ENCODE peak calls at places on chromosomes 1 and 21, in ten cellular contexts. U, T, X, D, K, B, E, Z, Q and H are unnamed samples.

GRCh38 chr1:67496329-67496728 is 66.1 kb upstream of the SERBP1 start:
- DNase-seq in Z (no peak), X (no peak), U (peak), B (no peak), D (no peak), Q (no peak), E (no peak), T (no peak), K (no peak), H (no peak)

GRCh38 chr1:186102559-186103148 is 272.4 kb downstream of the TPR start:
- DNase-seq in X (no peak), Q (no peak), Z (no peak), T (peak), K (no peak), E (peak), D (no peak), B (peak), U (peak), H (no peak)

GRCh38 chr1:33097137-33097611 is 16.2 kb downstream of the AZIN2 start:
- DNase-seq in Q (no peak), X (no peak), K (no peak), E (peak), Z (no peak), U (peak), D (no peak), B (no peak), T (no peak), H (no peak)

GRCh38 chr1:193216920-193217319 is 30.5 kb upstream of the B3GALT2 start:
- DNase-seq in Z (no peak), T (peak), Q (peak), E (no peak), U (no peak), X (no peak), B (no peak), D (no peak), K (no peak), H (no peak)

GRCh38 chr21:32364387-32364786 is 28.4 kb downstream of the URB1 start:
- DNase-seq in T (peak), U (no peak), Z (peak), K (no peak), D (no peak), B (no peak), X (no peak), E (no peak), Q (no peak), H (no peak)

GRCh38 chr1:8880068-8880676 is 1.7 kb upstream of the ENO1 start:
- DNase-seq in E (peak), D (no peak), B (peak), Z (peak), K (no peak), Q (peak), T (peak), U (peak), X (no peak), H (no peak)

GRCh38 chr1:84830136-84830535 is 62.9 kb downstream of the LPAR3 start:
- DNase-seq in X (no peak), U (no peak), D (no peak), T (no peak), K (no peak), E (no peak), B (no peak), Q (no peak), Z (no peak), H (no peak)

GRCh38 chr1:96966536-96967138 is 245.1 kb downstream of the PTBP2 start:
- DNase-seq in T (peak), B (no peak), Q (peak), E (peak), D (peak), X (peak), K (peak), Z (peak), U (peak), H (no peak)

GRCh38 chr1:72202761-72203160 is 79.6 kb downstream of the NEGR1 start:
- DNase-seq in E (peak), U (no peak), X (no peak), K (no peak), Z (no peak), T (no peak), B (no peak), D (no peak), Q (no peak), H (no peak)

GRCh38 chr1:232634086-232634485 is 4.2 kb upstream of the SIPA1L2 start:
- DNase-seq in D (peak), T (peak), K (no peak), E (no peak), Q (peak), U (peak), Z (peak), X (no peak), B (no peak), H (no peak)

GRCh38 chr21:34594566-34595234 is 20.2 kb downstream of the RCAN1 start:
- DNase-seq in U (no peak), D (no peak), T (no peak), B (no peak), K (no peak), Q (no peak), E (no peak), X (no peak), Z (no peak), H (no peak)

GRCh38 chr1:45116340-45116739 is 90.1 kb downstream of the ZSWIM5 start:
- DNase-seq in E (no peak), B (no peak), D (no peak), U (no peak), X (no peak), Q (no peak), T (no peak), K (no peak), Z (no peak), H (no peak)

GRCh38 chr1:162930532-162931438 is 69.8 kb upstream of the CCDC190 start:
- DNase-seq in Z (no peak), E (no peak), T (no peak), Q (no peak), U (no peak), X (no peak), K (no peak), D (no peak), B (peak), H (no peak)

GRCh38 chr1:26627959-26628358 is 67.9 kb upstream of the ARID1A start:
- DNase-seq in X (no peak), T (no peak), Z (no peak), E (no peak), K (no peak), B (no peak), Q (no peak), U (no peak), D (no peak), H (no peak)

GRCh38 chr1:234502785-234503184 is 23.8 kb upstream of the TARBP1 start:
- DNase-seq in T (no peak), Z (no peak), Q (no peak), U (no peak), E (no peak), K (no peak), B (no peak), D (no peak), X (no peak), H (no peak)

GRCh38 chr1:116465845-116466685 is 93.0 kb downstream of the ATP1A1 start:
- DNase-seq in E (no peak), B (no peak), U (no peak), Z (no peak), X (no peak), T (no peak), Q (no peak), K (no peak), D (no peak), H (no peak)

GRCh38 chr1:156625436-156626078 is 6.3 kb downstream of the HAPLN2 start:
- DNase-seq in Q (peak), K (peak), U (peak), T (peak), B (no peak), D (peak), Z (peak), E (peak), X (no peak), H (no peak)

GRCh38 chr1:233081686-233082085 is 131.3 kb downstream of the NTPCR start:
- DNase-seq in D (no peak), K (no peak), Z (no peak), X (no peak), Q (no peak), E (no peak), B (no peak), U (peak), T (no peak), H (no peak)

GRCh38 chr1:181251001-181251712 is 162.7 kb downstream of the IER5 start:
- DNase-seq in X (no peak), T (no peak), B (peak), U (peak), D (no peak), Z (no peak), K (no peak), Q (no peak), E (peak), H (no peak)

GRCh38 chr1:204637985-204638356 is 47.6 kb downstream of the LRRN2 start:
- DNase-seq in D (no peak), Q (no peak), Z (no peak), U (no peak), T (no peak), K (no peak), E (peak), B (peak), X (no peak), H (no peak)

GRCh38 chr1:202750761-202751160 is 40.5 kb upstream of the SYT2 start:
- DNase-seq in X (no peak), U (no peak), D (no peak), Q (no peak), E (no peak), B (no peak), K (no peak), T (no peak), Z (no peak), H (no peak)
- TF ChIP-seq CTCF in X (no peak), U (peak), D (no peak), Q (no peak), E (no peak), B (no peak), K (no peak), T (peak), Z (no peak), H (peak)

GRCh38 chr1:227317541-227318002 is 720 bp downstream of the CDC42BPA start:
- DNase-seq in B (peak), U (peak), T (peak), Q (peak), K (no peak), Z (peak), E (peak), X (peak), D (no peak), H (peak)
- TF ChIP-seq CTCF in B (peak), U (peak), T (no peak), Q (peak), K (no peak), Z (no peak), E (peak), X (peak), D (no peak), H (no peak)

GRCh38 chr1:12407050-12407961 is 177.5 kb downstream of the VPS13D start:
- DNase-seq in Z (peak), D (no peak), E (peak), Q (no peak), B (no peak), X (no peak), U (no peak), K (no peak), T (peak), H (no peak)
- TF ChIP-seq CTCF in Z (no peak), D (no peak), E (peak), Q (peak), B (peak), X (peak), U (no peak), K (no peak), T (peak), H (peak)

GRCh38 chr1:51265618-51266017 is 29.5 kb downstream of the RNF11 start:
- DNase-seq in E (no peak), Z (no peak), U (no peak), K (no peak), X (no peak), T (no peak), B (no peak), Q (no peak), D (no peak), H (no peak)

GRCh38 chr1:51264470-51264869 is 28.4 kb downstream of the RNF11 start:
- DNase-seq in E (peak), D (no peak), U (no peak), Q (no peak), Z (no peak), T (peak), K (no peak), X (no peak), B (peak), H (no peak)

GRCh38 chr1:51266791-51267190 is 30.7 kb downstream of the RNF11 start:
- DNase-seq in K (no peak), U (no peak), T (no peak), E (no peak), D (no peak), Q (no peak), Z (no peak), B (no peak), X (no peak), H (no peak)

GRCh38 chr1:51266181-51266580 is 30.1 kb downstream of the RNF11 start:
- DNase-seq in B (no peak), X (no peak), D (no peak), T (no peak), U (no peak), Q (no peak), Z (no peak), E (no peak), K (no peak), H (no peak)

GRCh38 chr1:51263147-51263850 is 27.2 kb downstream of the RNF11 start:
- DNase-seq in T (no peak), K (no peak), Q (no peak), B (no peak), E (no peak), U (no peak), Z (no peak), D (no peak), X (no peak), H (no peak)
- TF ChIP-seq CTCF in T (no peak), K (no peak), Q (no peak), B (no peak), E (no peak), U (no peak), Z (no peak), D (no peak), X (no peak), H (no peak)

DNA sequence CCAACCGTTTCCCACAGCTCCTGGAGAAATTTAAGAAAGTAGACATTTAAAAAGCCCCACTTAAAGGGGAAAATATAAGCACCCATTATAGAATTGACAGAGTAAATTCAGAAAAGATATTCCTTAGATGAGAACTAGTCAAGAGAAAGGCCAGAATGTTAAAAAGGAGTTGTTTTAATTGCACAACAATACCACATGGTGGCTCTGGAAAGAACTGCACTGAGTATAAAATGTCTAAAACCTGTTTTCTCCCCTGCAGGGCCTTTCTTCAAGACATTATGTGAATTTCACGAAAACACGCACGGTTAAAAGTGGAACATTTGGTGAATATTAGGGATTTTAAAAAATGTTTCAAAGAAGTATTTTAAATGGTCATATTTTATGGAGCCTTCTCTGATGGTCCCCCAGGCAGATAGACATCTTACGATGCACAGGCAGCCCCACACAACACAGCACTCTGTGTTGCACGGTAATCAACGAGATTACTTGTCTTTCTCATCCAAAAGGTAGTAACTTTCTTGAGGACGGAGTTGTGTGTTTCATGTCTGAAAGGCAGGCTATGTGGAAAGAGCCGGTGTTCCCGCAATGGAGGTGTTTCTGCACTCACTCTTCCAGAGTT is 101.9 kb downstream of the PRRX1 start:
- DNase-seq in K (no peak), Z (no peak), U (no peak), B (no peak), E (peak), Q (no peak), X (no peak), T (no peak), D (no peak), H (no peak)
- TF ChIP-seq CTCF in K (no peak), Z (no peak), U (peak), B (peak), E (peak), Q (peak), X (peak), T (peak), D (no peak), H (peak)

GRCh38 chr1:239672256-239672655 is 285.9 kb downstream of the CHRM3 start:
- DNase-seq in Z (no peak), X (no peak), K (no peak), U (no peak), B (no peak), T (no peak), E (no peak), D (no peak), Q (no peak), H (no peak)

GRCh38 chr1:239675735-239676134 is 289.4 kb downstream of the CHRM3 start:
- DNase-seq in X (no peak), U (no peak), T (no peak), D (no peak), Z (no peak), K (no peak), Q (no peak), E (no peak), B (no peak), H (no peak)

GRCh38 chr1:239678181-239678580 is 291.8 kb downstream of the CHRM3 start:
- DNase-seq in K (no peak), B (no peak), X (no peak), U (no peak), E (no peak), Q (no peak), T (no peak), Z (no peak), D (no peak), H (no peak)

GRCh38 chr1:239677362-239677761 is 291.0 kb downstream of the CHRM3 start:
- DNase-seq in Q (no peak), K (no peak), E (no peak), T (no peak), U (no peak), D (no peak), B (no peak), Z (no peak), X (no peak), H (no peak)

DNA sequence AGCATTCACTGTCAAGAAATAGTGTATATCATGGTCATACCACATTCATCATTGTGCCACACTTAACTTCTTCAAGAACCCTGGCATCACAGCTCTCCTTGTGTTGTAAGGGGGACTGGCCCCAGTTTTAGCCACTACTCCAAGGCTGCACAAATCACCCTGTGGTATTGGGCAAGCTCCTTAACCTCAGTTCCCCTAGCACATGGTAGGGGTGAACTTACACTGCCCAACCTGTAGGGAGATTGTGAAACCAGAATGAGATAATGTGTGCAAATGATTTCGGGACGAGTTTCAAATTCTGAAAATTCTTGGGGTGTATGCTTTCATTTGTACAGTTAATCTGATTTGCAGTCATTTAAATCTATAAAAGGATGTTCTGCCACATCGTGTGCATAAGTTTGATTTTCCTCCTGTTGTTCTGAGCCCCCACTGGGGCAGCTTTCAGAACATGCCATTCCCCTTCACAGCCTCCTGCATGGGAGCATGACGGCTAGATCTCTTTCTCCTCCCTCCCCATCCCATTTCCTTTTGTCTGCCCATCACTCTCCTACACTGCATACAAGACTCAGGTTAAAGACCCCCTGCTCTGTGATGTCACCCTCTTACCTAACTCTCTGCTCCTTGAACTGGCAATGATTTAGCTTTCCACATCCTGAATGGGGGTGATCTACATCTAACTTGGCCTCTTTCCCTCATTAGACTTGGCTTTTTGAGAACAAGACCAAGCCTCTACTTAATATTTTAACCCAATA is 290.3 kb downstream of the CHRM3 start:
- DNase-seq in K (no peak), U (no peak), T (no peak), X (no peak), D (no peak), Q (no peak), E (no peak), B (no peak), Z (no peak), H (no peak)
- TF ChIP-seq CTCF in K (no peak), U (no peak), T (no peak), X (peak), D (no peak), Q (no peak), E (no peak), B (no peak), Z (no peak), H (no peak)

DNA sequence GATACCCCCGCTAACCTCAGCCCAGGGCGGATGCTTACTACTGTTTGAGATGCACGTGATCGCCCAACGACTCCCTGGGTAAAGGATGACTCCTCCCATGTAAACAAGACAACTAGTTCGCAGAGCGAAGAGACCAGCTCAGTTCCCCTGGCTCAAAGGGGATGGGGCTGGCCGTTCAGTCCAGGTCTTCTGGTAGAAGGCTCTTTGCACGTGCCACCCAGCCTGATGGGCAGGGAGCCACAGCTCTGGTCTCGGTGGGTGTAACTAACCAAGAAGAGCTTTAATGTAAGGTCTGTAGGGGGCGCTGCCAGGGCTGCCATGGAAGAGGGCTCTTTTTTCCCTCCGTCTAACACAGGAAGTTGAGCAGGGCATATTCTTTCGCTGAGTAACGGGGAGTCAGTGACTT is 49.4 kb upstream of the PARP1 start:
- DNase-seq in E (peak), U (no peak), K (no peak), X (no peak), T (no peak), Q (no peak), D (peak), B (no peak), Z (no peak), H (no peak)
- TF ChIP-seq CTCF in E (peak), U (no peak), K (no peak), X (peak), T (no peak), Q (no peak), D (peak), B (no peak), Z (no peak), H (no peak)

DNA sequence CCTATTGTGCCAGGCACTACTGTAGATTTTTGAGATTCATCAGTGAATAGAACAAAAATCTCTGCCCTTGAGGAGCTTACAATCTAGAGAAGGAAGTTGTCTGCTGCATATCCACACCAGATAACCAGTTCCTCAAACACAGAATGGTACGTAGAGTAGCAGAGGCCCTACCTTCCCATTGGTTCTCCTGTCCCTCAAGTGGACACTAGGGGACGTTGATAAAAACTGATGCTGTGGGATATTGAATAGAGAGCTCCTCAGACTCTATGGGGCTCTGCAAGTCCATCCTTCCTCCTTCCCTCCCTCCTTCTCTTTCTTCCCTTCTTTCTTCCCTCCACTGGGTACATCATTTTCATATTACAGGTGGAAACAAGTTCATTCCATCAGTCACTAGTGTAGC is 371.3 kb downstream of the PBX1 start:
- DNase-seq in B (no peak), K (no peak), Z (no peak), E (no peak), D (no peak), U (no peak), Q (no peak), X (no peak), T (no peak), H (no peak)
- TF ChIP-seq CTCF in B (no peak), K (no peak), Z (no peak), E (no peak), D (no peak), U (no peak), Q (no peak), X (no peak), T (no peak), H (no peak)

GRCh38 chr1:223077434-223077833 is 65.6 kb downstream of the TLR5 start:
- DNase-seq in U (peak), B (no peak), T (peak), Z (no peak), X (no peak), E (no peak), Q (no peak), D (no peak), K (no peak), H (no peak)

GRCh38 chr1:223079498-223079897 is 63.5 kb downstream of the TLR5 start:
- DNase-seq in X (no peak), Z (no peak), T (no peak), B (no peak), U (no peak), K (no peak), Q (no peak), D (no peak), E (no peak), H (no peak)

GRCh38 chr1:223076382-223076781 is 66.7 kb downstream of the TLR5 start:
- DNase-seq in E (no peak), B (no peak), U (no peak), X (no peak), T (no peak), Q (no peak), D (no peak), K (no peak), Z (no peak), H (no peak)

GRCh38 chr1:223084466-223084865 is 58.6 kb downstream of the TLR5 start:
- DNase-seq in U (no peak), T (no peak), B (no peak), Z (no peak), D (no peak), Q (no peak), E (no peak), X (no peak), K (no peak), H (no peak)

GRCh38 chr1:223081181-223081994 is 61.7 kb downstream of the TLR5 start:
- DNase-seq in Z (peak), Q (peak), K (peak), B (peak), U (peak), X (peak), E (peak), D (peak), T (peak), H (peak)
- TF ChIP-seq CTCF in Z (peak), Q (peak), K (peak), B (peak), U (peak), X (peak), E (peak), D (peak), T (peak), H (peak)

GRCh38 chr1:39835110-39835509 is 46.4 kb upstream of the BMP8B start:
- DNase-seq in D (no peak), B (no peak), T (no peak), X (no peak), E (no peak), Z (no peak), U (no peak), K (no peak), Q (no peak), H (no peak)
- TF ChIP-seq CTCF in D (no peak), B (no peak), T (no peak), X (no peak), E (no peak), Z (no peak), U (no peak), K (no peak), Q (no peak), H (no peak)